ENCODE peak calls at places on chromosomes 7 and 10, in nine cellular contexts. One of them, this sample, is unnamed.
A peak's percentile ranks its signal among the peaks of the same experiment; 100 is the strongest.

GRCh38 chr7:70271617-70272081 is 673.4 kb downstream of the AUTS2 start:
- DNase-seq in WERI-Rb-1: peak; percentile 66
- DNase-seq in WTC11: no peak
- DNase-seq in colonic mucosa: no peak
- DNase-seq in fibroblast of lung: peak; percentile 26
- DNase-seq in hepatocyte: no peak
- DNase-seq in HFFc6: no peak
- DNase-seq in mucosa of descending colon: no peak
- DNase-seq in fibroblast of mammary gland: peak; percentile 68
- DNase-seq in this sample: no peak

GRCh38 chr10:73819513-73820093 is 8.2 kb upstream of the NDST2 start:
- DNase-seq in WERI-Rb-1: no peak
- DNase-seq in WTC11: peak; percentile 46
- DNase-seq in colonic mucosa: peak; percentile 87
- DNase-seq in fibroblast of lung: no peak
- DNase-seq in hepatocyte: no peak
- DNase-seq in HFFc6: no peak
- DNase-seq in mucosa of descending colon: peak; percentile 87
- DNase-seq in fibroblast of mammary gland: peak; percentile 41
- DNase-seq in this sample: peak; percentile 31

GRCh38 chr7:38327597-38327996 is 54.2 kb upstream of the TARP start:
- DNase-seq in WERI-Rb-1: no peak
- DNase-seq in WTC11: no peak
- DNase-seq in colonic mucosa: no peak
- DNase-seq in fibroblast of lung: no peak
- DNase-seq in hepatocyte: no peak
- DNase-seq in HFFc6: no peak
- DNase-seq in mucosa of descending colon: no peak
- DNase-seq in fibroblast of mammary gland: no peak
- DNase-seq in this sample: no peak

GRCh38 chr10:80946073-80946472 is 408.4 kb downstream of the SH2D4B start:
- DNase-seq in WERI-Rb-1: no peak
- DNase-seq in WTC11: no peak
- DNase-seq in colonic mucosa: no peak
- DNase-seq in fibroblast of lung: no peak
- DNase-seq in hepatocyte: no peak
- DNase-seq in HFFc6: no peak
- DNase-seq in mucosa of descending colon: no peak
- DNase-seq in fibroblast of mammary gland: no peak
- DNase-seq in this sample: no peak

GRCh38 chr10:46516660-46517416 is 39.6 kb downstream of the GPRIN2 start:
- DNase-seq in WERI-Rb-1: peak; percentile 4
- DNase-seq in WTC11: peak; percentile 7
- DNase-seq in colonic mucosa: peak; percentile 19
- DNase-seq in fibroblast of lung: peak; percentile 81
- DNase-seq in hepatocyte: peak; percentile 70
- DNase-seq in HFFc6: peak; percentile 96
- DNase-seq in mucosa of descending colon: no peak
- DNase-seq in fibroblast of mammary gland: peak; percentile 87
- DNase-seq in this sample: no peak

GRCh38 chr7:34759477-34760125 is 101.6 kb downstream of the NPSR1 start:
- DNase-seq in WERI-Rb-1: peak; percentile 17
- DNase-seq in WTC11: no peak
- DNase-seq in colonic mucosa: no peak
- DNase-seq in fibroblast of lung: peak; percentile 54
- DNase-seq in hepatocyte: peak; percentile 57
- DNase-seq in HFFc6: peak; percentile 52
- DNase-seq in mucosa of descending colon: no peak
- DNase-seq in fibroblast of mammary gland: peak; percentile 43
- DNase-seq in this sample: peak; percentile 13

GRCh38 chr10:15180736-15181135 is 12.2 kb upstream of the NMT2 start:
- DNase-seq in WERI-Rb-1: no peak
- DNase-seq in WTC11: no peak
- DNase-seq in colonic mucosa: no peak
- DNase-seq in fibroblast of lung: no peak
- DNase-seq in hepatocyte: no peak
- DNase-seq in HFFc6: no peak
- DNase-seq in mucosa of descending colon: no peak
- DNase-seq in fibroblast of mammary gland: peak; percentile 42
- DNase-seq in this sample: no peak

GRCh38 chr7:128840326-128841170 is 10.3 kb downstream of the FLNC start:
- DNase-seq in WERI-Rb-1: no peak
- DNase-seq in WTC11: no peak
- DNase-seq in colonic mucosa: no peak
- DNase-seq in fibroblast of lung: no peak
- DNase-seq in hepatocyte: no peak
- DNase-seq in HFFc6: no peak
- DNase-seq in mucosa of descending colon: peak; percentile 47
- DNase-seq in fibroblast of mammary gland: no peak
- DNase-seq in this sample: no peak

GRCh38 chr7:157228864-157229422 is 90.2 kb downstream of the UBE3C start:
- DNase-seq in WERI-Rb-1: peak; percentile 51
- DNase-seq in WTC11: peak; percentile 66
- DNase-seq in colonic mucosa: no peak
- DNase-seq in fibroblast of lung: peak; percentile 40
- DNase-seq in hepatocyte: peak; percentile 19
- DNase-seq in HFFc6: peak; percentile 38
- DNase-seq in mucosa of descending colon: no peak
- DNase-seq in fibroblast of mammary gland: peak; percentile 44
- DNase-seq in this sample: peak; percentile 26

GRCh38 chr10:1036341-1036791 is 10.7 kb upstream of the IDI2 start:
- DNase-seq in WERI-Rb-1: no peak
- DNase-seq in WTC11: no peak
- DNase-seq in colonic mucosa: no peak
- DNase-seq in fibroblast of lung: peak; percentile 37
- DNase-seq in hepatocyte: peak; percentile 46
- DNase-seq in HFFc6: peak; percentile 54
- DNase-seq in mucosa of descending colon: no peak
- DNase-seq in fibroblast of mammary gland: peak; percentile 84
- DNase-seq in this sample: no peak

GRCh38 chr10:49168821-49169495 is 19.2 kb downstream of the TMEM273 start:
- DNase-seq in WERI-Rb-1: no peak
- DNase-seq in WTC11: no peak
- DNase-seq in colonic mucosa: peak; percentile 17
- DNase-seq in fibroblast of lung: no peak
- DNase-seq in hepatocyte: no peak
- DNase-seq in HFFc6: no peak
- DNase-seq in mucosa of descending colon: no peak
- DNase-seq in fibroblast of mammary gland: peak; percentile 37
- DNase-seq in this sample: no peak

GRCh38 chr10:29730969-29731368 is 96.2 kb upstream of the SVIL start:
- DNase-seq in WERI-Rb-1: no peak
- DNase-seq in WTC11: no peak
- DNase-seq in colonic mucosa: no peak
- DNase-seq in fibroblast of lung: no peak
- DNase-seq in hepatocyte: no peak
- DNase-seq in HFFc6: no peak
- DNase-seq in mucosa of descending colon: no peak
- DNase-seq in fibroblast of mammary gland: no peak
- DNase-seq in this sample: no peak

GRCh38 chr7:125279956-125280355 is 350.3 kb upstream of the POT1 start:
- DNase-seq in WERI-Rb-1: no peak
- DNase-seq in WTC11: no peak
- DNase-seq in colonic mucosa: no peak
- DNase-seq in fibroblast of lung: no peak
- DNase-seq in hepatocyte: no peak
- DNase-seq in HFFc6: no peak
- DNase-seq in mucosa of descending colon: no peak
- DNase-seq in fibroblast of mammary gland: no peak
- DNase-seq in this sample: no peak

GRCh38 chr7:39321909-39322498 is 244.2 kb upstream of the YAE1 start:
- DNase-seq in WERI-Rb-1: no peak
- DNase-seq in WTC11: no peak
- DNase-seq in colonic mucosa: no peak
- DNase-seq in fibroblast of lung: no peak
- DNase-seq in hepatocyte: no peak
- DNase-seq in HFFc6: no peak
- DNase-seq in mucosa of descending colon: no peak
- DNase-seq in fibroblast of mammary gland: no peak
- DNase-seq in this sample: peak; percentile 30

GRCh38 chr7:84200859-84201258 is 6.3 kb upstream of the SEMA3A start:
- DNase-seq in WERI-Rb-1: no peak
- DNase-seq in WTC11: no peak
- DNase-seq in colonic mucosa: no peak
- DNase-seq in fibroblast of lung: peak; percentile 54
- DNase-seq in hepatocyte: no peak
- DNase-seq in HFFc6: peak; percentile 39
- DNase-seq in mucosa of descending colon: no peak
- DNase-seq in fibroblast of mammary gland: peak; percentile 53
- DNase-seq in this sample: no peak

GRCh38 chr7:111092406-111093160 is 1.7 kb downstream of the LRRN3 start:
- DNase-seq in WERI-Rb-1: no peak
- DNase-seq in WTC11: no peak
- DNase-seq in colonic mucosa: no peak
- DNase-seq in fibroblast of lung: no peak
- DNase-seq in hepatocyte: peak; percentile 5
- DNase-seq in HFFc6: no peak
- DNase-seq in mucosa of descending colon: no peak
- DNase-seq in fibroblast of mammary gland: no peak
- DNase-seq in this sample: no peak

GRCh38 chr7:78828317-78828716 is 625.1 kb downstream of the MAGI2 start:
- DNase-seq in WERI-Rb-1: no peak
- DNase-seq in WTC11: no peak
- DNase-seq in colonic mucosa: no peak
- DNase-seq in fibroblast of lung: peak; percentile 47
- DNase-seq in hepatocyte: no peak
- DNase-seq in HFFc6: no peak
- DNase-seq in mucosa of descending colon: no peak
- DNase-seq in fibroblast of mammary gland: no peak
- DNase-seq in this sample: no peak

GRCh38 chr10:71708301-71708703 is 11.3 kb downstream of the C10orf105 start:
- DNase-seq in WERI-Rb-1: peak; percentile 83
- DNase-seq in WTC11: peak; percentile 92
- DNase-seq in colonic mucosa: peak; percentile 62
- DNase-seq in fibroblast of lung: peak; percentile 21
- DNase-seq in hepatocyte: peak; percentile 75
- DNase-seq in HFFc6: no peak
- DNase-seq in mucosa of descending colon: no peak
- DNase-seq in fibroblast of mammary gland: peak; percentile 13
- DNase-seq in this sample: peak; percentile 92

GRCh38 chr7:151432658-151433521 is 7.1 kb downstream of the CRYGN start:
- DNase-seq in WERI-Rb-1: no peak
- DNase-seq in WTC11: no peak
- DNase-seq in colonic mucosa: no peak
- DNase-seq in fibroblast of lung: no peak
- DNase-seq in hepatocyte: no peak
- DNase-seq in HFFc6: no peak
- DNase-seq in mucosa of descending colon: no peak
- DNase-seq in fibroblast of mammary gland: no peak
- DNase-seq in this sample: no peak
- TF ChIP-seq CTCF in WERI-Rb-1: peak; percentile 25
- TF ChIP-seq CTCF in WTC11: peak; percentile 22
- TF ChIP-seq CTCF in colonic mucosa: no peak
- TF ChIP-seq CTCF in fibroblast of lung: no peak
- TF ChIP-seq CTCF in hepatocyte: no peak
- TF ChIP-seq CTCF in HFFc6: peak; percentile 56
- TF ChIP-seq CTCF in mucosa of descending colon: no peak
- TF ChIP-seq CTCF in fibroblast of mammary gland: no peak
- TF ChIP-seq CTCF in this sample: no peak

GRCh38 chr10:28282341-28282740 is 20.5 kb downstream of the MPP7 start:
- DNase-seq in WERI-Rb-1: no peak
- DNase-seq in WTC11: no peak
- DNase-seq in colonic mucosa: no peak
- DNase-seq in fibroblast of lung: no peak
- DNase-seq in hepatocyte: no peak
- DNase-seq in HFFc6: no peak
- DNase-seq in mucosa of descending colon: no peak
- DNase-seq in fibroblast of mammary gland: no peak
- DNase-seq in this sample: no peak
- TF ChIP-seq CTCF in WERI-Rb-1: no peak
- TF ChIP-seq CTCF in WTC11: no peak
- TF ChIP-seq CTCF in colonic mucosa: no peak
- TF ChIP-seq CTCF in fibroblast of lung: no peak
- TF ChIP-seq CTCF in hepatocyte: no peak
- TF ChIP-seq CTCF in HFFc6: no peak
- TF ChIP-seq CTCF in mucosa of descending colon: no peak
- TF ChIP-seq CTCF in fibroblast of mammary gland: no peak
- TF ChIP-seq CTCF in this sample: no peak

GRCh38 chr10:17833656-17834055 is 24.5 kb downstream of the MRC1 start:
- DNase-seq in WERI-Rb-1: no peak
- DNase-seq in WTC11: no peak
- DNase-seq in colonic mucosa: no peak
- DNase-seq in fibroblast of lung: no peak
- DNase-seq in hepatocyte: no peak
- DNase-seq in HFFc6: no peak
- DNase-seq in mucosa of descending colon: no peak
- DNase-seq in fibroblast of mammary gland: no peak
- DNase-seq in this sample: no peak

GRCh38 chr10:17831326-17831725 is 22.2 kb downstream of the MRC1 start:
- DNase-seq in WERI-Rb-1: no peak
- DNase-seq in WTC11: no peak
- DNase-seq in colonic mucosa: no peak
- DNase-seq in fibroblast of lung: no peak
- DNase-seq in hepatocyte: no peak
- DNase-seq in HFFc6: no peak
- DNase-seq in mucosa of descending colon: no peak
- DNase-seq in fibroblast of mammary gland: no peak
- DNase-seq in this sample: no peak

GRCh38 chr10:17835688-17836087 is 26.5 kb downstream of the MRC1 start:
- DNase-seq in WERI-Rb-1: no peak
- DNase-seq in WTC11: no peak
- DNase-seq in colonic mucosa: no peak
- DNase-seq in fibroblast of lung: peak; percentile 56
- DNase-seq in hepatocyte: peak; percentile 39
- DNase-seq in HFFc6: peak; percentile 94
- DNase-seq in mucosa of descending colon: no peak
- DNase-seq in fibroblast of mammary gland: peak; percentile 89
- DNase-seq in this sample: no peak

GRCh38 chr10:17836917-17837316 is 27.8 kb downstream of the MRC1 start:
- DNase-seq in WERI-Rb-1: no peak
- DNase-seq in WTC11: peak; percentile 15
- DNase-seq in colonic mucosa: peak; percentile 43
- DNase-seq in fibroblast of lung: peak; percentile 54
- DNase-seq in hepatocyte: peak; percentile 71
- DNase-seq in HFFc6: peak; percentile 47
- DNase-seq in mucosa of descending colon: no peak
- DNase-seq in fibroblast of mammary gland: peak; percentile 55
- DNase-seq in this sample: peak; percentile 6

DNA sequence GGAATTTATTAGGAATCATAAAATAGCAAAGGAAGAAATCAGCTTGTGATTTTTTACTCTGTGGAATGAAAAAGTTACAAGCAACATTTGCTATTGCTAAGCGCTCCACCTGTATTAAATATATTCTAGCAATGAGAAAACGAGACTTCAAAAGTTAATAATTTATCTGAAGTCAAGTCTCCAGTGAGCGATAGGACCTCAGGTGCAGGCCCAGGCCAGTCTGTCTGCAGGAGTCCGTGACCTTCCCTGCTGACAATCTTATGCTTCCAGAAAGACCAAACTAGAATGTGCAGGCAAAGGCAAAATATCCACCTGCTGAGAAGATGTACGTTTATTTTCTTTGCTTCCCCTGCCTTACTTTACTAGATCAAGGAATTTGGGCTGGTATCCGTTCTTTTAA is 22.7 kb downstream of the MRC1 start:
- DNase-seq in WERI-Rb-1: no peak
- DNase-seq in WTC11: no peak
- DNase-seq in colonic mucosa: no peak
- DNase-seq in fibroblast of lung: no peak
- DNase-seq in hepatocyte: no peak
- DNase-seq in HFFc6: no peak
- DNase-seq in mucosa of descending colon: no peak
- DNase-seq in fibroblast of mammary gland: no peak
- DNase-seq in this sample: no peak
- TF ChIP-seq CTCF in WERI-Rb-1: no peak
- TF ChIP-seq CTCF in WTC11: no peak
- TF ChIP-seq CTCF in colonic mucosa: no peak
- TF ChIP-seq CTCF in fibroblast of lung: no peak
- TF ChIP-seq CTCF in hepatocyte: no peak
- TF ChIP-seq CTCF in HFFc6: no peak
- TF ChIP-seq CTCF in mucosa of descending colon: no peak
- TF ChIP-seq CTCF in fibroblast of mammary gland: no peak
- TF ChIP-seq CTCF in this sample: no peak

GRCh38 chr10:102615361-102615760 is 28.9 kb upstream of the TRIM8 start:
- DNase-seq in WERI-Rb-1: peak; percentile 85
- DNase-seq in WTC11: peak; percentile 77
- DNase-seq in colonic mucosa: no peak
- DNase-seq in fibroblast of lung: no peak
- DNase-seq in hepatocyte: no peak
- DNase-seq in HFFc6: no peak
- DNase-seq in mucosa of descending colon: no peak
- DNase-seq in fibroblast of mammary gland: no peak
- DNase-seq in this sample: peak; percentile 45
- TF ChIP-seq CTCF in WERI-Rb-1: peak; percentile 90
- TF ChIP-seq CTCF in WTC11: peak; percentile 43
- TF ChIP-seq CTCF in colonic mucosa: no peak
- TF ChIP-seq CTCF in fibroblast of lung: peak; percentile 44
- TF ChIP-seq CTCF in hepatocyte: peak; percentile 16
- TF ChIP-seq CTCF in HFFc6: peak; percentile 64
- TF ChIP-seq CTCF in mucosa of descending colon: no peak
- TF ChIP-seq CTCF in fibroblast of mammary gland: peak; percentile 45
- TF ChIP-seq CTCF in this sample: peak; percentile 36

This sample was measured in nephron progenitor cell.